ENCODE peak calls at places on chromosomes 3 and 15, in seven cellular contexts. O is Panc1, L is right atrium auricular region, T is progenitor cell of endocrine pancreas, J is fibroblast of lung, R is uterus, G is coronary artery. V is an unnamed sample.
A peak's percentile ranks its signal among the peaks of the same experiment; 100 is the strongest.

GRCh38 chr3:112699436-112699978 is 58.6 kb upstream of the CCDC80 start:
- DNase-seq in J (peak; percentile 42), O (no peak), R (no peak), L (no peak), G (no peak), T (no peak), V (no peak)

GRCh38 chr3:50205719-50206276 is 727 bp downstream of the SLC38A3 start:
- DNase-seq in O (no peak), G (no peak), R (no peak), J (no peak), L (no peak), T (no peak), V (no peak)

GRCh38 chr3:18049101-18049500 is 306.7 kb upstream of the TBC1D5 start:
- DNase-seq in L (no peak), J (peak; percentile 28), G (no peak), T (no peak), O (no peak), R (no peak), V (no peak)

GRCh38 chr3:134627831-134628230 is 23.0 kb downstream of the KY start:
- DNase-seq in R (no peak), T (peak; percentile 3), J (no peak), L (no peak), G (no peak), O (no peak), V (no peak)

GRCh38 chr15:74531144-74531811 is 9.7 kb upstream of the ARID3B start:
- DNase-seq in J (peak; percentile 69), L (no peak), O (peak; percentile 94), T (no peak), R (no peak), G (no peak), V (no peak)

GRCh38 chr3:128388932-128389331 is 77.8 kb downstream of the DNAJB8 start:
- DNase-seq in L (no peak), G (no peak), J (no peak), R (no peak), T (no peak), O (no peak), V (no peak)

GRCh38 chr3:138365253-138365555 is 16.8 kb downstream of the MRAS start:
- DNase-seq in J (no peak), L (no peak), O (no peak), G (no peak), T (no peak), R (no peak), V (no peak)

GRCh38 chr15:29674661-29675533 is 147.4 kb downstream of the TJP1 start:
- DNase-seq in G (no peak), L (no peak), R (peak; percentile 29), J (peak; percentile 34), O (no peak), T (peak; percentile 90), V (peak; percentile 81)

GRCh38 chr3:60399861-60400845 is 851.1 kb downstream of the FHIT start:
- DNase-seq in L (no peak), J (peak; percentile 18), O (no peak), G (no peak), R (no peak), T (no peak), V (no peak)

GRCh38 chr3:184805351-184806038 is 6.5 kb upstream of the VPS8 start:
- DNase-seq in G (no peak), J (peak; percentile 15), L (no peak), R (no peak), O (no peak), T (no peak), V (no peak)

GRCh38 chr15:50210462-50211264 is 28.7 kb downstream of the SLC27A2 start:
- DNase-seq in O (no peak), G (no peak), T (no peak), R (no peak), L (no peak), J (no peak), V (no peak)

GRCh38 chr3:61154788-61155187 is 96.5 kb downstream of the FHIT start:
- DNase-seq in O (no peak), R (no peak), G (no peak), L (no peak), T (no peak), J (no peak), V (no peak)

GRCh38 chr3:194407423-194407822 is 8.4 kb upstream of the GP5 start:
- DNase-seq in G (no peak), R (no peak), J (peak; percentile 64), O (no peak), T (no peak), L (no peak), V (no peak)

GRCh38 chr15:96693515-96693914 is 363.0 kb downstream of the NR2F2 start:
- DNase-seq in O (no peak), R (no peak), G (no peak), L (no peak), T (no peak), J (no peak), V (no peak)

GRCh38 chr15:57494575-57494974 is 97.1 kb upstream of the MYZAP start:
- DNase-seq in L (no peak), T (no peak), G (no peak), O (no peak), J (no peak), R (no peak), V (no peak)

GRCh38 chr3:50575372-50575771 is 6.0 kb downstream of the HEMK1 start:
- DNase-seq in J (no peak), L (no peak), O (no peak), G (no peak), R (no peak), T (no peak), V (no peak)

GRCh38 chr3:25556504-25556903 is 108.2 kb downstream of the TOP2B start:
- DNase-seq in G (no peak), J (no peak), O (no peak), T (no peak), R (no peak), L (no peak), V (no peak)

GRCh38 chr3:15753056-15753710 is 44.6 kb downstream of the ANKRD28 start:
- DNase-seq in R (no peak), J (peak; percentile 18), L (no peak), T (no peak), O (no peak), G (no peak), V (no peak)

GRCh38 chr3:129305592-129306091 is 27.0 kb downstream of the HMCES start:
- DNase-seq in O (no peak), T (peak; percentile 62), L (peak; percentile 93), J (peak; percentile 79), R (peak; percentile 93), G (peak; percentile 95), V (peak; percentile 79)

GRCh38 chr15:51576911-51577500 is 45.6 kb downstream of the DMXL2 start:
- DNase-seq in G (no peak), J (peak; percentile 83), R (peak; percentile 54), O (no peak), L (no peak), T (no peak), V (no peak)

GRCh38 chr3:12579919-12580318 is 23.0 kb downstream of the MKRN2 start:
- DNase-seq in J (peak; percentile 42), L (no peak), O (no peak), R (no peak), G (no peak), T (no peak), V (no peak)

GRCh38 chr3:50418845-50419244 is 59.5 kb upstream of the TMEM115 start:
- DNase-seq in R (no peak), L (no peak), G (no peak), O (no peak), T (no peak), J (peak; percentile 2), V (no peak)

GRCh38 chr15:60757831-60758570 is 279.1 kb upstream of the ICE2 start:
- DNase-seq in T (no peak), G (no peak), O (no peak), L (no peak), R (peak; percentile 28), J (no peak), V (no peak)

GRCh38 chr15:98651581-98652220 is 3.4 kb downstream of the IGF1R start:
- DNase-seq in G (no peak), T (no peak), O (no peak), L (no peak), J (peak; percentile 49), R (no peak), V (no peak)

GRCh38 chr3:114231616-114232015 is 5.8 kb downstream of the ZNF80 start:
- DNase-seq in G (no peak), L (no peak), R (no peak), O (no peak), J (no peak), T (no peak), V (no peak)

GRCh38 chr15:38010390-38010789 is 76.0 kb downstream of the TMCO5A start:
- DNase-seq in T (no peak), G (no peak), R (no peak), L (no peak), J (peak; percentile 29), O (no peak), V (no peak)
- TF ChIP-seq CTCF in T (no peak), G (no peak), R (no peak), L (no peak), J (peak; percentile 6), O (no peak), V (no peak)

GRCh38 chr3:46878796-46879436 is 1.4 kb downstream of the PTH1R start:
- DNase-seq in J (no peak), L (no peak), O (no peak), G (no peak), T (no peak), R (no peak), V (no peak)
- TF ChIP-seq CTCF in J (no peak), L (no peak), O (no peak), G (no peak), T (no peak), R (no peak), V (no peak)

GRCh38 chr3:36142746-36143145 is 237.6 kb upstream of the STAC start:
- DNase-seq in G (no peak), T (no peak), L (no peak), O (no peak), R (no peak), J (no peak), V (no peak)

GRCh38 chr3:36149447-36149865 is 230.8 kb upstream of the STAC start:
- DNase-seq in T (no peak), J (no peak), G (no peak), L (no peak), O (no peak), R (no peak), V (no peak)

DNA sequence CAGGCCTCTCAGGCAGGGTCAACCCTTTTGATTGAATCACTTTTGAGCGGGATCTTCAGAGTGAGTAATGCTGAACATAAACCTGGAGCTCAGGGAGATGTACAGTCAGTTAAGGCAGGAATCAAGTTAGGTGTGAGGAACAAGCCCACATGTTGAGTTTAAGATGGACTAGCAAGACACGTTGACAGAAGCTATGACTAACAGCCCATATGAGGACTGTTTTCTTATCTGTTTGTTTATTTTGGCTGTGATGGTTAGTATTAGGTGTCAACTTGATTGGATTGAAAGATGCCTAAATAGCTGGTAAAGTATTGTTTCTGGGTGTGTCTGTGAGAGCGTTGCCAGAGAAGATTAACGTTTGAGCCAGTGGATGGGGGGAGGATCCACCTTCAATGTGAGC is 232.4 kb upstream of the STAC start:
- DNase-seq in L (no peak), G (no peak), J (no peak), T (no peak), R (no peak), O (no peak), V (no peak)
- TF ChIP-seq CTCF in L (no peak), G (no peak), J (no peak), T (no peak), R (no peak), O (no peak), V (no peak)

DNA sequence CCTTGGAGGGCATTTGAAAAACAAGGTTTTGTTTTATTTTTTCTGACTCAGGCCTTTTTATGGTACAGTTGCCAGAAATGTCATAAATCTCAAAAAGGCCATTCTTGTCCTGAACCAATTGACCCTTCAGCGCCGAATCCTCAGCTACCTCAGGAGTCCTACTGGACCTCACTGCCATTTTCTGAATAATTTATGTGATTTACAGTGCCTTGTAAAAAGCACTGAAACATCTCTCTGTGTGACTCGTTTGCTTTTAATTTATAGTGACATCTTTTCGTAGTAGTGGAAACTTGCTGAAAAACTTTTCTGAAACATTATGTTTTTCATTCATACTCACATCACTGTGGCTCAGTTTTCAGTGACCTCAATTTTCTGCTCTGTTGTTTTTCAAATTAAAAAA is 72.2 kb upstream of the ARL6 start:
- DNase-seq in G (no peak), L (no peak), T (no peak), O (no peak), J (no peak), R (no peak), V (no peak)
- TF ChIP-seq CTCF in G (no peak), L (no peak), T (no peak), O (no peak), J (no peak), R (no peak), V (no peak)